ENCODE peak calls at places on chromosomes 11 and 22, in four cellular contexts. Y is IMR-90, K is A549, V is fibroblast of the aortic adventitia. O is an unnamed sample.

GRCh38 chr11:28289444-28289843 is 181.3 kb downstream of the METTL15 start:
- DNase-seq in K (no peak), V (no peak), Y (no peak), O (no peak)

GRCh38 chr11:46601129-46601528 is 7.3 kb upstream of the AMBRA1 start:
- DNase-seq in K (no peak), V (peak), Y (peak), O (no peak)

GRCh38 chr22:49972163-49973017 is 11.8 kb downstream of the PIM3 start:
- DNase-seq in Y (no peak), K (no peak), V (no peak), O (peak)

GRCh38 chr11:57647960-57648776 is 1.5 kb downstream of the YPEL4 start:
- DNase-seq in V (no peak), Y (no peak), K (no peak), O (peak)

GRCh38 chr11:101508370-101508769 is 75.4 kb downstream of the TRPC6 start:
- DNase-seq in K (no peak), V (no peak), Y (no peak), O (no peak)

GRCh38 chr22:38006906-38007305 is 22.6 kb upstream of the SOX10 start:
- DNase-seq in Y (no peak), V (no peak), K (no peak), O (no peak)

GRCh38 chr11:62497132-62497915 is 49.3 kb downstream of the AHNAK start:
- DNase-seq in K (peak), V (peak), Y (peak), O (no peak)

GRCh38 chr22:46537221-46537945 is at the start of gene CELSR1:
- DNase-seq in K (peak), Y (peak), V (peak), O (no peak)

GRCh38 chr11:10809373-10810199 is 860 bp upstream of the EIF4G2 start:
- DNase-seq in V (peak), K (peak), Y (peak), O (peak)

GRCh38 chr22:48084041-48084748 is 1321.7 kb downstream of the TBC1D22A start:
- DNase-seq in Y (no peak), V (no peak), K (no peak), O (no peak)

GRCh38 chr11:13010737-13011342 is 1.7 kb downstream of the RASSF10 start:
- DNase-seq in K (no peak), Y (no peak), V (no peak), O (peak)

GRCh38 chr11:122758974-122759373 is 79.3 kb upstream of the CRTAM start:
- DNase-seq in K (no peak), V (peak), Y (peak), O (no peak)

GRCh38 chr11:91859666-91860065 is 365.0 kb upstream of the FAT3 start:
- DNase-seq in Y (no peak), K (no peak), V (no peak), O (no peak)

GRCh38 chr11:128523616-128524015 is 63.7 kb downstream of the ETS1 start:
- DNase-seq in Y (peak), K (no peak), V (peak), O (no peak)

GRCh38 chr11:19734171-19734570 is 21.5 kb downstream of the NAV2 start:
- DNase-seq in Y (peak), V (no peak), K (no peak), O (no peak)

GRCh38 chr11:78397398-78397797 is 20.2 kb downstream of the GAB2 start:
- DNase-seq in V (no peak), K (no peak), Y (no peak), O (no peak)

GRCh38 chr11:70650075-70650909 is 252.0 kb downstream of the CTTN start:
- DNase-seq in K (peak), V (peak), Y (peak), O (no peak)

GRCh38 chr11:2949920-2950319 is 20.7 kb upstream of the PHLDA2 start:
- DNase-seq in V (no peak), K (no peak), Y (no peak), O (no peak)

GRCh38 chr11:126636911-126637799 is 281.7 kb downstream of the ST3GAL4 start:
- DNase-seq in V (peak), Y (peak), K (peak), O (no peak)

GRCh38 chr11:122655527-122656072 is at the start of gene UBASH3B:
- DNase-seq in Y (peak), K (peak), V (peak), O (peak)

GRCh38 chr11:36165638-36166389 is 123.4 kb downstream of the COMMD9 start:
- DNase-seq in K (no peak), V (no peak), Y (peak), O (no peak)

GRCh38 chr11:129528296-129528695 is 152.6 kb downstream of the BARX2 start:
- DNase-seq in Y (no peak), V (no peak), K (no peak), O (no peak)

GRCh38 chr22:26182723-26183122 is 13.5 kb downstream of the SEZ6L start:
- DNase-seq in K (no peak), Y (no peak), V (no peak), O (peak)

GRCh38 chr11:123690490-123690889 is 36.1 kb upstream of the SCN3B start:
- DNase-seq in K (peak), V (peak), Y (peak), O (no peak)

GRCh38 chr11:122681731-122682130 is 26.2 kb downstream of the UBASH3B start:
- DNase-seq in K (peak), Y (no peak), V (no peak), O (peak)

GRCh38 chr22:22787805-22788459 is 99.7 kb upstream of the IGLL5 start:
- DNase-seq in V (peak), Y (peak), K (peak), O (peak)

GRCh38 chr22:22789922-22790845 is 97.4 kb upstream of the IGLL5 start:
- DNase-seq in V (no peak), K (no peak), Y (no peak), O (no peak)

GRCh38 chr22:22787151-22787550 is 100.5 kb upstream of the IGLL5 start:
- DNase-seq in V (no peak), K (no peak), Y (no peak), O (no peak)

GRCh38 chr22:22789233-22789921 is 98.2 kb upstream of the IGLL5 start:
- DNase-seq in Y (no peak), V (no peak), K (no peak), O (no peak)

GRCh38 chr22:22788460-22789037 is 99.1 kb upstream of the IGLL5 start:
- DNase-seq in V (no peak), K (no peak), Y (no peak), O (no peak)
- TF ChIP-seq CTCF in V (no peak), K (no peak), Y (no peak), O (peak)

GRCh38 chr11:68825603-68826002 is 16.1 kb downstream of the CPT1A start:
- DNase-seq in K (peak), Y (no peak), V (no peak), O (no peak)
- TF ChIP-seq CTCF in K (peak), Y (peak), V (no peak), O (no peak)

GRCh38 chr11:14290422-14290821 is 68.6 kb downstream of the RRAS2 start:
- DNase-seq in Y (no peak), V (no peak), K (no peak), O (no peak)
- TF ChIP-seq CTCF in Y (no peak), V (no peak), K (no peak), O (no peak)

DNA sequence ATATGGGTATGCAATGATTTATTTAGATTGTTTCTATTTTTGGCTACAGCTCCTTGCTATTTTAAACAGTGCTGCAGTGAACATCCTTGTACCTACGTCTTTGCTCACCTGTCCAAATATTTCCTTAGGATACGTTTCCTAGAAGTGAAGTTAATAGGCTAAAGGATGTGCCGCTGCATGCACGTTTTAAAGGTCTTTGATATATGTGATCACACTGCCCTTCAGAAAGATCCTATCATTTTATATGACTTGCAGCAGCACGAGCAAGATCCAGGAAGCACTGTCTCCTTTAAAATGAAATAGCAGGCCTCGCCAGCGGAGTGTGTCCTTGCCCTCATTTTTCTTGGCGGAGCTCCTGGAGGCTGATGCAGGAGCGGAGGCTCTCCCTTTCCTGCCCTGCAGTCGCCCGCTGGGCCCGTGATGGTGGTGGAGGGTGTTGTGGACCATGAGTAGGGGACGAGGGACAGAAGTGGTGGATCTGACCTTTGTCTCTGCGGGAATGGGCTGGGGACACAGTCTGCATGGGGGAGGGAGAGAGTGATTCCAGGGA is 19.4 kb downstream of the RPS6KA4 start:
- DNase-seq in K (no peak), Y (no peak), V (peak), O (no peak)
- TF ChIP-seq CTCF in K (no peak), Y (no peak), V (no peak), O (no peak)

GRCh38 chr11:89405629-89406028 is 85.5 kb downstream of the NOX4 start:
- DNase-seq in V (peak), K (peak), Y (no peak), O (no peak)
- TF ChIP-seq CTCF in V (peak), K (no peak), Y (peak), O (peak)

DNA sequence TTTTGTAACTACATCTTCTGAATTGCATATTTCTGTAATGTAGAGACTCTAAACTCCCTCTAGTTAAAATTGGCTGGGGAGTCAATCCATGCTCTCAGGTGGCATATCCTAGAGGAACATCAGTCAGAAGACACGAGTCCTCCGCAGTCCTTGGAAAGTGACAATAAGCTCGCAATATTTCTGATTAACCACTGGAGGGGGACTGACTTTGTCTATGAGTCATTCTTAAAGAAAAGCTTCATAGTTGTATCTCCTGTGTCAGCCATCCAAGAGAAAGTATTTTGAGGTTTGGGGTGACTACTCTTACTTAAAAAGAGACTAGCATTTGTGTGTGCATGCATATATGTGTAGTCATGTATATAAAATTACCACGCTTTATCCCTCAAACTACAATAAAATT is 60.2 kb downstream of the SLN start:
- DNase-seq in K (peak), Y (no peak), V (no peak), O (no peak)
- TF ChIP-seq CTCF in K (no peak), Y (no peak), V (no peak), O (no peak)

GRCh38 chr11:43856988-43857387 is 23.6 kb upstream of the ALKBH3 start:
- DNase-seq in K (no peak), Y (no peak), V (no peak), O (no peak)

GRCh38 chr11:43853766-43854165 is 26.9 kb upstream of the ALKBH3 start:
- DNase-seq in Y (peak), V (peak), K (no peak), O (no peak)

GRCh38 chr11:43852057-43852636 is 28.5 kb upstream of the ALKBH3 start:
- DNase-seq in V (peak), Y (peak), K (peak), O (peak)
- TF ChIP-seq CTCF in V (peak), Y (peak), K (peak), O (peak)

GRCh38 chr22:29700949-29701927 is 18.6 kb upstream of the CABP7 start:
- DNase-seq in K (peak), V (no peak), Y (peak), O (no peak)
- TF ChIP-seq CTCF in K (no peak), V (no peak), Y (peak), O (no peak)

GRCh38 chr11:117928818-117929567 is at the start of gene TMPRSS13:
- DNase-seq in V (no peak), K (no peak), Y (no peak), O (no peak)
- TF ChIP-seq CTCF in V (no peak), K (no peak), Y (no peak), O (no peak)

GRCh38 chr22:30325724-30326703 is 727 bp downstream of the TBC1D10A start:
- DNase-seq in V (no peak), Y (no peak), K (no peak), O (no peak)
- TF ChIP-seq CTCF in V (no peak), Y (no peak), K (no peak), O (no peak)